ENCODE peak calls at places on chromosomes 3 and 15, in four cellular contexts. Z is activated gamma-delta T cell treated with Interleukin-2 at 50 U/mL for 16 hours, M is B cell, V is nephron progenitor cell. F is an unnamed sample.

GRCh38 chr15:100525894-100526512 is 2.7 kb downstream of the CERS3 start:
- DNase-seq in Z (no peak), M (no peak), V (no peak), F (no peak)

GRCh38 chr15:74829500-74829899 is 3.1 kb downstream of the CPLX3 start:
- DNase-seq in Z (no peak), M (no peak), V (no peak), F (no peak)

GRCh38 chr3:17183951-17184550 is 299.3 kb downstream of the PLCL2 start:
- DNase-seq in Z (no peak), M (no peak), V (no peak), F (no peak)

GRCh38 chr15:70763950-70764730 is 782 bp upstream of the UACA start:
- DNase-seq in Z (no peak), M (no peak), V (peak; percentile 34), F (peak; percentile 37)

GRCh38 chr3:11290743-11291680 is 18.8 kb downstream of the ATG7 start:
- DNase-seq in Z (peak; percentile 39), M (peak; percentile 42), V (no peak), F (no peak)

GRCh38 chr3:55333923-55334322 is 153.2 kb downstream of the WNT5A start:
- DNase-seq in Z (no peak), M (no peak), V (no peak), F (no peak)

GRCh38 chr15:91915576-91915975 is 62.1 kb downstream of the SLCO3A1 start:
- DNase-seq in Z (no peak), M (no peak), V (no peak), F (no peak)

GRCh38 chr3:58725326-58725853 is 58.8 kb upstream of the FAM3D start:
- DNase-seq in Z (no peak), M (no peak), V (no peak), F (no peak)

GRCh38 chr3:171407746-171408145 is 52.5 kb downstream of the TNIK start:
- DNase-seq in Z (no peak), M (no peak), V (no peak), F (no peak)

GRCh38 chr3:17983106-17983505 is 240.7 kb upstream of the TBC1D5 start:
- DNase-seq in Z (no peak), M (no peak), V (no peak), F (no peak)

GRCh38 chr3:54841461-54841860 is 86.4 kb downstream of the LRTM1 start:
- DNase-seq in Z (no peak), M (no peak), V (no peak), F (no peak)

GRCh38 chr3:15102256-15102655 is 3.3 kb upstream of the RBSN start:
- DNase-seq in Z (no peak), M (no peak), V (no peak), F (no peak)

GRCh38 chr3:149529099-149529498 is 54.6 kb downstream of the TM4SF4 start:
- DNase-seq in Z (no peak), M (no peak), V (no peak), F (no peak)

GRCh38 chr3:197248341-197248740 is 50.1 kb downstream of the DLG1 start:
- DNase-seq in Z (no peak), M (no peak), V (no peak), F (no peak)

GRCh38 chr3:46442591-46443530 is 21.8 kb downstream of the LTF start:
- DNase-seq in Z (peak; percentile 59), M (no peak), V (peak; percentile 31), F (no peak)

GRCh38 chr3:44883999-44884431 is 9.6 kb downstream of the TGM4 start:
- DNase-seq in Z (no peak), M (no peak), V (no peak), F (peak; percentile 35)

GRCh38 chr15:70723124-70723427 is 40.3 kb downstream of the UACA start:
- DNase-seq in Z (no peak), M (no peak), V (no peak), F (no peak)

GRCh38 chr15:88649753-88650551 is 11.1 kb downstream of the ISG20 start:
- DNase-seq in Z (no peak), M (no peak), V (no peak), F (no peak)

GRCh38 chr3:11900844-11901243 is 54.2 kb upstream of the TAMM41 start:
- DNase-seq in Z (no peak), M (no peak), V (no peak), F (peak; percentile 8)

GRCh38 chr3:57889807-57890206 is 118.4 kb upstream of the FLNB start:
- DNase-seq in Z (no peak), M (no peak), V (no peak), F (no peak)

GRCh38 chr3:198028718-198029117 is 68.7 kb downstream of the LMLN start:
- DNase-seq in Z (no peak), M (no peak), V (no peak), F (no peak)

GRCh38 chr3:4983739-4984510 is 4.7 kb downstream of the BHLHE40 start:
- DNase-seq in Z (peak; percentile 76), M (peak; percentile 86), V (no peak), F (peak; percentile 85)

GRCh38 chr3:143201066-143201465 is 81.5 kb downstream of the CHST2 start:
- DNase-seq in Z (no peak), M (no peak), V (no peak), F (no peak)

GRCh38 chr3:138767498-138768104 is 67.1 kb downstream of the PIK3CB start:
- DNase-seq in Z (no peak), M (no peak), V (no peak), F (no peak)

GRCh38 chr3:187406927-187407326 is 38.7 kb downstream of the RTP4 start:
- DNase-seq in Z (no peak), M (no peak), V (no peak), F (no peak)

GRCh38 chr15:42731461-42731860 is 5.5 kb downstream of the CDAN1 start:
- DNase-seq in Z (no peak), M (no peak), V (no peak), F (no peak)

GRCh38 chr3:24472358-24472757 is 22.3 kb downstream of the THRB start:
- DNase-seq in Z (no peak), M (no peak), V (no peak), F (no peak)

GRCh38 chr3:156181509-156181908 is 61.1 kb downstream of the KCNAB1 start:
- DNase-seq in Z (no peak), M (no peak), V (no peak), F (no peak)

GRCh38 chr3:43754316-43754715 is 63.6 kb downstream of the ABHD5 start:
- DNase-seq in Z (no peak), M (no peak), V (no peak), F (no peak)